ENCODE peak calls at places on chromosomes 12 and 14, in five cellular contexts. One of them, this sample, is unnamed.

GRCh38 chr12:83823386-83824045 is 1089.1 kb downstream of the SLC6A15 start:
- DNase-seq in suprapubic skin: no peak
- DNase-seq in keratinocyte: no peak
- DNase-seq in hepatocyte: peak
- DNase-seq in A549: no peak
- DNase-seq in this sample: peak

GRCh38 chr12:30816742-30817465 is 62.2 kb upstream of the CAPRIN2 start:
- DNase-seq in keratinocyte: no peak
- DNase-seq in hepatocyte: no peak
- DNase-seq in A549: no peak
- DNase-seq in suprapubic skin: no peak
- DNase-seq in this sample: no peak

GRCh38 chr14:84770030-84770429 is 759.9 kb upstream of the FLRT2 start:
- DNase-seq in A549: no peak
- DNase-seq in keratinocyte: no peak
- DNase-seq in suprapubic skin: no peak
- DNase-seq in hepatocyte: no peak
- DNase-seq in this sample: no peak

GRCh38 chr14:87131879-87132278 is 861.1 kb downstream of the GALC start:
- DNase-seq in suprapubic skin: no peak
- DNase-seq in hepatocyte: peak
- DNase-seq in keratinocyte: peak
- DNase-seq in A549: no peak
- DNase-seq in this sample: no peak

GRCh38 chr14:47227051-47227600 is 448.3 kb downstream of the MDGA2 start:
- DNase-seq in A549: no peak
- DNase-seq in suprapubic skin: no peak
- DNase-seq in hepatocyte: no peak
- DNase-seq in keratinocyte: no peak
- DNase-seq in this sample: no peak

GRCh38 chr12:45125997-45126396 is 75.1 kb upstream of the DBX2 start:
- DNase-seq in keratinocyte: peak
- DNase-seq in A549: no peak
- DNase-seq in hepatocyte: no peak
- DNase-seq in suprapubic skin: no peak
- DNase-seq in this sample: no peak

GRCh38 chr12:32217354-32218310 is 111.0 kb downstream of the BICD1 start:
- DNase-seq in keratinocyte: peak
- DNase-seq in hepatocyte: no peak
- DNase-seq in suprapubic skin: no peak
- DNase-seq in A549: peak
- DNase-seq in this sample: no peak

GRCh38 chr12:117151195-117152031 is 38.9 kb downstream of the FBXO21 start:
- DNase-seq in suprapubic skin: peak
- DNase-seq in hepatocyte: peak
- DNase-seq in keratinocyte: no peak
- DNase-seq in A549: peak
- DNase-seq in this sample: peak

GRCh38 chr12:54376596-54377468 is 7.7 kb downstream of the ZNF385A start:
- DNase-seq in A549: no peak
- DNase-seq in suprapubic skin: no peak
- DNase-seq in hepatocyte: no peak
- DNase-seq in keratinocyte: no peak
- DNase-seq in this sample: no peak

GRCh38 chr14:26896447-26896846 is 298.6 kb upstream of the NOVA1 start:
- DNase-seq in suprapubic skin: peak
- DNase-seq in hepatocyte: no peak
- DNase-seq in A549: no peak
- DNase-seq in keratinocyte: no peak
- DNase-seq in this sample: no peak

GRCh38 chr14:22059201-22059600 is 385.6 kb upstream of the OR4E1 start:
- DNase-seq in keratinocyte: no peak
- DNase-seq in suprapubic skin: no peak
- DNase-seq in hepatocyte: no peak
- DNase-seq in A549: no peak
- DNase-seq in this sample: no peak

GRCh38 chr12:83843531-83843930 is 1069.1 kb downstream of the SLC6A15 start:
- DNase-seq in hepatocyte: no peak
- DNase-seq in A549: no peak
- DNase-seq in keratinocyte: no peak
- DNase-seq in suprapubic skin: no peak
- DNase-seq in this sample: no peak

GRCh38 chr14:55077691-55078151 is 26.3 kb downstream of the MAPK1IP1L start:
- DNase-seq in suprapubic skin: no peak
- DNase-seq in keratinocyte: peak
- DNase-seq in A549: no peak
- DNase-seq in hepatocyte: peak
- DNase-seq in this sample: peak

GRCh38 chr14:49892301-49892635 is 614 bp upstream of the ARF6 start:
- DNase-seq in A549: peak
- DNase-seq in suprapubic skin: no peak
- DNase-seq in hepatocyte: peak
- DNase-seq in keratinocyte: no peak
- DNase-seq in this sample: no peak

GRCh38 chr12:53695148-53696138 is 19.6 kb upstream of the ATP5MC2 start:
- DNase-seq in keratinocyte: no peak
- DNase-seq in A549: peak
- DNase-seq in hepatocyte: peak
- DNase-seq in suprapubic skin: no peak
- DNase-seq in this sample: peak

GRCh38 chr14:100015251-100015655 is 50.0 kb upstream of the EVL start:
- DNase-seq in suprapubic skin: no peak
- DNase-seq in hepatocyte: peak
- DNase-seq in keratinocyte: no peak
- DNase-seq in A549: no peak
- DNase-seq in this sample: no peak

GRCh38 chr12:123660328-123660727 is 10.6 kb upstream of the TCTN2 start:
- DNase-seq in suprapubic skin: no peak
- DNase-seq in hepatocyte: no peak
- DNase-seq in A549: peak
- DNase-seq in keratinocyte: no peak
- DNase-seq in this sample: no peak

GRCh38 chr12:14998941-14999340 is 26.1 kb downstream of the PDE6H start:
- DNase-seq in keratinocyte: no peak
- DNase-seq in suprapubic skin: no peak
- DNase-seq in A549: no peak
- DNase-seq in hepatocyte: no peak
- DNase-seq in this sample: no peak

GRCh38 chr12:14997998-14998397 is 25.2 kb downstream of the PDE6H start:
- DNase-seq in suprapubic skin: no peak
- DNase-seq in A549: no peak
- DNase-seq in hepatocyte: no peak
- DNase-seq in keratinocyte: no peak
- DNase-seq in this sample: no peak

GRCh38 chr12:14999421-15000047 is 26.7 kb downstream of the PDE6H start:
- DNase-seq in suprapubic skin: no peak
- DNase-seq in hepatocyte: no peak
- DNase-seq in A549: no peak
- DNase-seq in keratinocyte: no peak
- DNase-seq in this sample: no peak

GRCh38 chr12:15001733-15002471 is 29.1 kb downstream of the PDE6H start:
- DNase-seq in A549: no peak
- DNase-seq in suprapubic skin: no peak
- DNase-seq in keratinocyte: no peak
- DNase-seq in hepatocyte: peak
- DNase-seq in this sample: peak

DNA sequence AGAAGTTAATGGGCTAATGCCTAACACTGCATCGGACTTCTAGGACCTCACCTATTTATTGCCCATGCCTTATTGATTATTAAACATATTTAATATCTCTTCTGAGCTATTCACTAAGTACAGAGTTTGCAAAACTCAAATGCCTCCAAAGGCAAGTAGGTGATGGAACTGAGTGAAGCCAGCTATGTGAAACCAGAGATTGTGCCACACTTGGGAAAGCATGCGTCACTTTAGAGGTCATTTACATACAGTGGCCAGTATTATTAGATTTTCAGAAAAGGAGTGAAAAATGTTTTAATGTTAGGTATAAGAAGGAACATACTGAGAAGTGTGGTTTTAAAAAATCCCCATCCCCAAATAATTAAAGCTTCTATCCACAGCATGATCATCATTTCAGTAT is 27.7 kb downstream of the PDE6H start:
- DNase-seq in keratinocyte: no peak
- DNase-seq in A549: no peak
- DNase-seq in suprapubic skin: no peak
- DNase-seq in hepatocyte: no peak
- DNase-seq in this sample: no peak
- H3K27ac ChIP-seq in keratinocyte: no peak
- H3K27ac ChIP-seq in A549: no peak
- H3K27ac ChIP-seq in suprapubic skin: no peak
- H3K27ac ChIP-seq in hepatocyte: peak
- H3K27ac ChIP-seq in this sample: no peak

DNA sequence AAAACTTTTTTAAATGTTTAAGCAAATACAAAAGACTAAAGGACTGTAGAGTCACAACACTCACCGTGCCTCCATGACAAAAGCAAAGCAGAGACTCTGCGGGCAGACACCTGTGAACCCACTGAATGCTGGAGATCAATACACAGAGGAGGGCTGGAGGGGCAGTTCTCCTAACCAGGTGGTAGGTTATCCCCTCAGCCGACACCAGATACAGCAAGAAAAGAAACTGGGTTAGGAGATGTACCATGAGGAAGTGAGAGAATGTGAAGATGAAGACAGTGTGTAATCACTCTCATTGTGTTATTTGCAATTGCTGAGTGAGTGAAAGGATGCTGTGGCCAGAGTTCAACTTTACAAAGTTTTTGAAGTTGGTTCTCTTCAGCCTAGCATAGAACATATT is 480.3 kb downstream of the BCL11B start:
- DNase-seq in suprapubic skin: no peak
- DNase-seq in hepatocyte: no peak
- DNase-seq in keratinocyte: no peak
- DNase-seq in A549: no peak
- DNase-seq in this sample: no peak
- H3K4me3 ChIP-seq in suprapubic skin: no peak
- H3K4me3 ChIP-seq in hepatocyte: no peak
- H3K4me3 ChIP-seq in keratinocyte: no peak
- H3K4me3 ChIP-seq in A549: no peak
- H3K4me3 ChIP-seq in this sample: no peak

GRCh38 chr14:67704484-67705089 is 2.9 kb downstream of the RDH12 start:
- DNase-seq in hepatocyte: peak
- DNase-seq in A549: peak
- DNase-seq in suprapubic skin: no peak
- DNase-seq in keratinocyte: no peak
- DNase-seq in this sample: peak
- TF ChIP-seq CTCF in hepatocyte: peak
- TF ChIP-seq CTCF in A549: peak
- TF ChIP-seq CTCF in suprapubic skin: peak
- TF ChIP-seq CTCF in keratinocyte: peak
- TF ChIP-seq CTCF in this sample: peak

GRCh38 chr14:92607702-92608429 is 94.3 kb downstream of the RIN3 start:
- DNase-seq in hepatocyte: no peak
- DNase-seq in suprapubic skin: no peak
- DNase-seq in keratinocyte: no peak
- DNase-seq in A549: no peak
- DNase-seq in this sample: no peak
- H3K27ac ChIP-seq in hepatocyte: no peak
- H3K27ac ChIP-seq in suprapubic skin: no peak
- H3K27ac ChIP-seq in keratinocyte: no peak
- H3K27ac ChIP-seq in A549: peak
- H3K27ac ChIP-seq in this sample: no peak

This sample was measured in WERI-Rb-1.